ENCODE peak calls at places on chromosomes 16 and 17, in seven cellular contexts. One of them, this sample, is unnamed.

GRCh38 chr17:44930667-44931066 is 15.4 kb upstream of the GFAP start:
- DNase-seq in sigmoid colon: peak
- DNase-seq in NB4: no peak
- DNase-seq in IMR-90: no peak
- DNase-seq in breast epithelium: no peak
- DNase-seq in tibial nerve: no peak
- DNase-seq in body of pancreas: no peak
- DNase-seq in this sample: peak

GRCh38 chr17:45060382-45060823 is 714 bp upstream of the NMT1 start:
- DNase-seq in tibial nerve: peak
- DNase-seq in sigmoid colon: no peak
- DNase-seq in breast epithelium: no peak
- DNase-seq in body of pancreas: no peak
- DNase-seq in IMR-90: no peak
- DNase-seq in NB4: no peak
- DNase-seq in this sample: no peak

GRCh38 chr16:77223184-77223583 is 24.0 kb downstream of the SYCE1L start:
- DNase-seq in NB4: peak
- DNase-seq in sigmoid colon: no peak
- DNase-seq in tibial nerve: no peak
- DNase-seq in body of pancreas: no peak
- DNase-seq in breast epithelium: no peak
- DNase-seq in IMR-90: no peak
- DNase-seq in this sample: peak

GRCh38 chr17:57989011-57989345 is 924 bp upstream of the VEZF1 start:
- DNase-seq in IMR-90: peak
- DNase-seq in tibial nerve: no peak
- DNase-seq in body of pancreas: peak
- DNase-seq in breast epithelium: no peak
- DNase-seq in NB4: no peak
- DNase-seq in sigmoid colon: peak
- DNase-seq in this sample: peak

GRCh38 chr16:83853834-83854233 is 45.1 kb upstream of the MLYCD start:
- DNase-seq in tibial nerve: no peak
- DNase-seq in NB4: no peak
- DNase-seq in body of pancreas: no peak
- DNase-seq in breast epithelium: no peak
- DNase-seq in IMR-90: no peak
- DNase-seq in sigmoid colon: no peak
- DNase-seq in this sample: no peak

GRCh38 chr17:74785981-74786360 is 9.8 kb upstream of the NAT9 start:
- DNase-seq in tibial nerve: no peak
- DNase-seq in sigmoid colon: no peak
- DNase-seq in NB4: no peak
- DNase-seq in IMR-90: no peak
- DNase-seq in body of pancreas: no peak
- DNase-seq in breast epithelium: no peak
- DNase-seq in this sample: no peak

GRCh38 chr16:15990902-15991301 is 41.5 kb downstream of the ABCC1 start:
- DNase-seq in breast epithelium: no peak
- DNase-seq in tibial nerve: no peak
- DNase-seq in body of pancreas: no peak
- DNase-seq in IMR-90: no peak
- DNase-seq in NB4: no peak
- DNase-seq in sigmoid colon: no peak
- DNase-seq in this sample: peak

GRCh38 chr17:43998552-43998951 is 5.9 kb upstream of the NAGS start:
- DNase-seq in body of pancreas: no peak
- DNase-seq in NB4: peak
- DNase-seq in breast epithelium: no peak
- DNase-seq in sigmoid colon: no peak
- DNase-seq in tibial nerve: no peak
- DNase-seq in IMR-90: peak
- DNase-seq in this sample: no peak

GRCh38 chr17:38893612-38894011 is 23.8 kb downstream of the LASP1 start:
- DNase-seq in IMR-90: no peak
- DNase-seq in breast epithelium: no peak
- DNase-seq in body of pancreas: no peak
- DNase-seq in NB4: peak
- DNase-seq in sigmoid colon: no peak
- DNase-seq in tibial nerve: no peak
- DNase-seq in this sample: no peak

GRCh38 chr17:77223642-77224420 is 83.1 kb downstream of the SEC14L1 start:
- DNase-seq in IMR-90: no peak
- DNase-seq in sigmoid colon: no peak
- DNase-seq in body of pancreas: no peak
- DNase-seq in breast epithelium: no peak
- DNase-seq in NB4: no peak
- DNase-seq in tibial nerve: no peak
- DNase-seq in this sample: no peak

GRCh38 chr16:87255866-87256265 is 61.3 kb downstream of the C16orf95 start:
- DNase-seq in breast epithelium: no peak
- DNase-seq in tibial nerve: no peak
- DNase-seq in NB4: no peak
- DNase-seq in sigmoid colon: no peak
- DNase-seq in body of pancreas: no peak
- DNase-seq in IMR-90: no peak
- DNase-seq in this sample: no peak

GRCh38 chr17:38825762-38826247 is 684 bp upstream of the CWC25 start:
- DNase-seq in body of pancreas: no peak
- DNase-seq in IMR-90: no peak
- DNase-seq in tibial nerve: no peak
- DNase-seq in NB4: no peak
- DNase-seq in breast epithelium: no peak
- DNase-seq in sigmoid colon: no peak
- DNase-seq in this sample: no peak

GRCh38 chr17:68777856-68778694 is 176.9 kb upstream of the FAM20A start:
- DNase-seq in body of pancreas: peak
- DNase-seq in sigmoid colon: no peak
- DNase-seq in tibial nerve: no peak
- DNase-seq in NB4: no peak
- DNase-seq in breast epithelium: no peak
- DNase-seq in IMR-90: no peak
- DNase-seq in this sample: no peak

GRCh38 chr17:61519754-61520440 is 67.7 kb downstream of the TBX4 start:
- DNase-seq in breast epithelium: no peak
- DNase-seq in tibial nerve: no peak
- DNase-seq in IMR-90: peak
- DNase-seq in body of pancreas: no peak
- DNase-seq in NB4: no peak
- DNase-seq in sigmoid colon: no peak
- DNase-seq in this sample: no peak

GRCh38 chr16:88398874-88399178 is 16.1 kb downstream of the ZNF469 start:
- DNase-seq in tibial nerve: no peak
- DNase-seq in IMR-90: no peak
- DNase-seq in body of pancreas: no peak
- DNase-seq in breast epithelium: no peak
- DNase-seq in sigmoid colon: no peak
- DNase-seq in NB4: no peak
- DNase-seq in this sample: no peak

GRCh38 chr16:88403794-88404581 is 21.2 kb downstream of the ZNF469 start:
- DNase-seq in body of pancreas: no peak
- DNase-seq in breast epithelium: no peak
- DNase-seq in tibial nerve: no peak
- DNase-seq in sigmoid colon: no peak
- DNase-seq in IMR-90: peak
- DNase-seq in NB4: no peak
- DNase-seq in this sample: no peak

GRCh38 chr16:88400186-88400585 is 17.4 kb downstream of the ZNF469 start:
- DNase-seq in breast epithelium: no peak
- DNase-seq in IMR-90: no peak
- DNase-seq in NB4: no peak
- DNase-seq in tibial nerve: no peak
- DNase-seq in sigmoid colon: no peak
- DNase-seq in body of pancreas: no peak
- DNase-seq in this sample: no peak

GRCh38 chr16:88402551-88402950 is 19.8 kb downstream of the ZNF469 start:
- DNase-seq in body of pancreas: no peak
- DNase-seq in breast epithelium: no peak
- DNase-seq in sigmoid colon: no peak
- DNase-seq in tibial nerve: no peak
- DNase-seq in NB4: no peak
- DNase-seq in IMR-90: no peak
- DNase-seq in this sample: no peak

GRCh38 chr16:88401604-88402246 is 19.0 kb downstream of the ZNF469 start:
- DNase-seq in tibial nerve: no peak
- DNase-seq in NB4: no peak
- DNase-seq in sigmoid colon: no peak
- DNase-seq in breast epithelium: no peak
- DNase-seq in body of pancreas: no peak
- DNase-seq in IMR-90: no peak
- DNase-seq in this sample: no peak
- TF ChIP-seq POLR2A in tibial nerve: no peak
- TF ChIP-seq POLR2A in NB4: no peak
- TF ChIP-seq POLR2A in sigmoid colon: no peak
- TF ChIP-seq POLR2A in breast epithelium: no peak
- TF ChIP-seq POLR2A in body of pancreas: no peak
- TF ChIP-seq POLR2A in IMR-90: no peak
- TF ChIP-seq POLR2A in this sample: no peak

DNA sequence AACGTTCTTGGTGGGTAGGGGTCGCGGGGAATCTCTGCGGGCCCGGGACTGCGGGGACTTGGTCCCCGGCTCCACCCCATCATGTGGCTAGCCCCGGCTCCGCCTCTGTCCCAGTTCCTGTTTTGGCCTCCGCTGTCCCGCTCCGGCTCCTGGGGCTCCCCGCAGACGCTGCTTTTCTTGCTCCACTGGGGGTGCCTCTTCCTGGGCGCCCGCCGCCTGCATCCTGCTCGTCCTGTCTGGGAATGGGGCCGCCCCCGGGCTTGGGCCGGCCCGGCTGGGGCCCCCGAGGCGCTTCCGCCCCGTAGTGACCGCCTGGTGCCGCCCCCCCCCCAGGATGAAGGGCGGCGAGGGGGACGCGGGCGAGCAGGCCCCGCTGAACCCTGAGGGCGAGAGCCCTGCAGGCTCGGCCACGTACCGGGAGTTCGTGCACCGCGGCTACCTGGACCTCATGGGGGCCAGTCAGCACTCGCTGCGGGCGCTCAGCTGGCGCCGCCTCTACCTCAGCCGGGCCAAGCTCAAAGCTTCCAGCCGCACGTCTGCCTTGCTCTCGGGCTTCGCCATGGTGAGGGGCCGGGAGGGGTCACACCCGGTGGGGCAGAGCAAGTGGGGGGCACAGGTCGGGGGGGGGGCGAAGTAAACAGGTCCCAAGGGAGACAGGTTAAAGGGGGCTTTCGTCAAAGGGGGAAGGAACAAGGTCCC is at the start of gene ORAI3:
- DNase-seq in body of pancreas: peak
- DNase-seq in NB4: peak
- DNase-seq in tibial nerve: peak
- DNase-seq in sigmoid colon: peak
- DNase-seq in breast epithelium: peak
- DNase-seq in IMR-90: peak
- DNase-seq in this sample: no peak
- TF ChIP-seq POLR2A in body of pancreas: peak
- TF ChIP-seq POLR2A in NB4: peak
- TF ChIP-seq POLR2A in tibial nerve: peak
- TF ChIP-seq POLR2A in sigmoid colon: peak
- TF ChIP-seq POLR2A in breast epithelium: no peak
- TF ChIP-seq POLR2A in IMR-90: peak
- TF ChIP-seq POLR2A in this sample: peak

GRCh38 chr17:50425001-50425681 is 877 bp upstream of the ACSF2 start:
- DNase-seq in body of pancreas: no peak
- DNase-seq in IMR-90: no peak
- DNase-seq in tibial nerve: no peak
- DNase-seq in sigmoid colon: no peak
- DNase-seq in NB4: no peak
- DNase-seq in breast epithelium: no peak
- DNase-seq in this sample: peak

GRCh38 chr17:50428831-50429424 is 2.9 kb downstream of the ACSF2 start:
- DNase-seq in NB4: no peak
- DNase-seq in IMR-90: no peak
- DNase-seq in breast epithelium: peak
- DNase-seq in body of pancreas: peak
- DNase-seq in tibial nerve: no peak
- DNase-seq in sigmoid colon: no peak
- DNase-seq in this sample: no peak

GRCh38 chr17:50425682-50426471 is at the start of gene ACSF2:
- DNase-seq in breast epithelium: peak
- DNase-seq in tibial nerve: peak
- DNase-seq in NB4: peak
- DNase-seq in body of pancreas: peak
- DNase-seq in IMR-90: peak
- DNase-seq in sigmoid colon: peak
- DNase-seq in this sample: peak

GRCh38 chr17:50426472-50426782 is 409 bp downstream of the ACSF2 start:
- DNase-seq in IMR-90: no peak
- DNase-seq in body of pancreas: no peak
- DNase-seq in tibial nerve: no peak
- DNase-seq in NB4: no peak
- DNase-seq in breast epithelium: no peak
- DNase-seq in sigmoid colon: no peak
- DNase-seq in this sample: no peak

DNA sequence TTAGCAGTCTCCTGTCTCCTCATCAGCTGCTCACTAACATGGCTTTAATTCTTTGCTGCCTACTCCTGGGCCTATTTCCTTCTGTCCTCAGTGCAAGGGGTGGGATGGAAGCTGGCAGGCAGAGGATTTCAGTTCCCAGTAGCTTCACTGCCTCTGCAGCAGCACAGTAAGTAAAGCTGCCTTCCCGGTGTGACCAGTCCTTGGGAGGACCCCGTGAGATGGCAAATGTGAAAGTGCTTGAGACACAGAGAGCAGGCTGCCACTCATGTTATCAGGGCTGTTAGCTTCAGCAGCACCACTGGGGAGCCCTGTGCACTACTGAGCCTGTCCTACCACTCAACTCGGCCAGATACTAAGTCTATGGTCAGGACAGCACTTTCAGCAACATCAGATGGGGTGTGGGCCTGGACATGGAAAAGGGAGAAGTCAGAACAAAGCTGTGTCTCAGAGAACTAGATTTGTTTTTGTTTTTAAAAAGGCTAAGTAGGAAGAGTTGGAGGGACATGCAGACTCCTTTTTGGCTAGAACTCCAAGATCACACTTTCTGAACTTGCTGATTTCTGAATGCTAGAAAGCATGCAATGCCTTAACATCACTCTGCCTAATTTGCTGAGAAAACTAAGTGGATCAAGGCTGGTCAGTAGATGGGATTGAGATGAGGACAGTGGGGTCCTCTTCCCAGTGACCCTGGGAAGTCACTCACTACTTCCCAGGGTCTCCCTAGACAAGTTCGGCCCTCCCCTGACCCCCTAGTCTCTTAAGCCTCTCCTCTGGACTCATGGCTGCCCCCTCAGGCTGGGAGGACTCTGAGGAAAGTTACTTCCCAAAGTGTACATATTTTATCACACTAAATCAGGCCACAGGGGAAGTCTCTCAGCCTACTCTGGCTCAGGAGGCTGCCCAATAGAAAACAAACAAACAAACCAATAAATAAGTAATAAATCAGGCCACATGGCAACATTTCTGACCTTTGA is 1.1 kb downstream of the ACSF2 start:
- DNase-seq in body of pancreas: peak
- DNase-seq in tibial nerve: no peak
- DNase-seq in breast epithelium: peak
- DNase-seq in sigmoid colon: peak
- DNase-seq in NB4: peak
- DNase-seq in IMR-90: peak
- DNase-seq in this sample: peak
- TF ChIP-seq POLR2A in body of pancreas: no peak
- TF ChIP-seq POLR2A in tibial nerve: no peak
- TF ChIP-seq POLR2A in breast epithelium: no peak
- TF ChIP-seq POLR2A in sigmoid colon: no peak
- TF ChIP-seq POLR2A in NB4: no peak
- TF ChIP-seq POLR2A in IMR-90: no peak
- TF ChIP-seq POLR2A in this sample: no peak

GRCh38 chr16:4616047-4616811 is 1.5 kb upstream of the UBALD1 start:
- DNase-seq in tibial nerve: peak
- DNase-seq in IMR-90: peak
- DNase-seq in NB4: peak
- DNase-seq in sigmoid colon: peak
- DNase-seq in body of pancreas: peak
- DNase-seq in breast epithelium: peak
- DNase-seq in this sample: peak
- TF ChIP-seq POLR2A in tibial nerve: peak
- TF ChIP-seq POLR2A in IMR-90: peak
- TF ChIP-seq POLR2A in NB4: peak
- TF ChIP-seq POLR2A in sigmoid colon: peak
- TF ChIP-seq POLR2A in body of pancreas: peak
- TF ChIP-seq POLR2A in breast epithelium: peak
- TF ChIP-seq POLR2A in this sample: peak